ENCODE peak calls at places on chromosomes 1 and 21, in nine cellular contexts. Z is GM12891, I is sigmoid colon, A is Panc1, T is transverse colon, L is K562, W is stomach, G is suprapubic skin, C is HCT116. D is an unnamed sample.
A peak's percentile ranks its signal among the peaks of the same experiment; 100 is the strongest.

GRCh38 chr1:200207711-200208126 is 180.2 kb downstream of the NR5A2 start:
- DNase-seq in Z (no peak), I (no peak), A (no peak), T (no peak), L (peak; percentile 53), W (no peak), G (no peak), C (no peak), D (no peak)

GRCh38 chr1:217272385-217272784 is 358.5 kb downstream of the GPATCH2 start:
- DNase-seq in Z (no peak), I (no peak), A (no peak), T (no peak), L (no peak), W (no peak), G (no peak), C (no peak), D (no peak)

GRCh38 chr1:221335161-221336101 is 406.5 kb downstream of the DUSP10 start:
- DNase-seq in Z (no peak), I (peak; percentile 81), A (no peak), T (peak; percentile 10), L (no peak), W (no peak), G (peak; percentile 66), C (no peak), D (no peak)

GRCh38 chr1:84724128-84724860 is 34.0 kb upstream of the SSX2IP start:
- DNase-seq in Z (no peak), I (no peak), A (peak; percentile 27), T (peak; percentile 14), L (peak; percentile 85), W (no peak), G (no peak), C (peak; percentile 51), D (no peak)

GRCh38 chr1:178733972-178734371 is 8.9 kb downstream of the RALGPS2 start:
- DNase-seq in Z (no peak), I (no peak), A (no peak), T (no peak), L (no peak), W (no peak), G (no peak), C (no peak), D (no peak)

GRCh38 chr1:174068000-174068399 is 45.8 kb upstream of the RC3H1 start:
- DNase-seq in Z (no peak), I (no peak), A (no peak), T (no peak), L (peak; percentile 59), W (no peak), G (no peak), C (no peak), D (no peak)

GRCh38 chr21:27513016-27513415 is 546.1 kb upstream of the ADAMTS5 start:
- DNase-seq in Z (no peak), I (no peak), A (no peak), T (no peak), L (no peak), W (no peak), G (no peak), C (no peak), D (no peak)

GRCh38 chr1:103106426-103107321 is 1.6 kb downstream of the COL11A1 start:
- DNase-seq in Z (no peak), I (peak; percentile 66), A (peak; percentile 45), T (no peak), L (peak; percentile 10), W (no peak), G (peak; percentile 45), C (peak; percentile 0), D (no peak)

GRCh38 chr1:65389296-65389695 is 31.2 kb upstream of the LEPR start:
- DNase-seq in Z (no peak), I (no peak), A (no peak), T (no peak), L (no peak), W (no peak), G (no peak), C (no peak), D (no peak)

GRCh38 chr1:154861607-154862094 is 8.4 kb downstream of the KCNN3 start:
- DNase-seq in Z (no peak), I (peak; percentile 89), A (no peak), T (no peak), L (peak; percentile 47), W (no peak), G (no peak), C (no peak), D (no peak)

GRCh38 chr1:245242989-245243388 is 88.2 kb downstream of the KIF26B start:
- DNase-seq in Z (no peak), I (no peak), A (no peak), T (no peak), L (no peak), W (peak; percentile 41), G (no peak), C (no peak), D (no peak)

GRCh38 chr1:54384921-54385726 is 21.1 kb downstream of the SSBP3 start:
- DNase-seq in Z (no peak), I (no peak), A (no peak), T (no peak), L (no peak), W (no peak), G (no peak), C (no peak), D (no peak)

GRCh38 chr1:47175227-47175934 is 14.5 kb downstream of the PDZK1IP1 start:
- DNase-seq in Z (no peak), I (no peak), A (peak; percentile 84), T (peak; percentile 50), L (peak; percentile 82), W (peak; percentile 57), G (no peak), C (peak; percentile 56), D (no peak)

GRCh38 chr1:152182431-152182830 is 23.4 kb upstream of the RPTN start:
- DNase-seq in Z (no peak), I (no peak), A (no peak), T (no peak), L (peak; percentile 14), W (no peak), G (no peak), C (no peak), D (no peak)

GRCh38 chr1:201930137-201930536 is 16.2 kb downstream of the LMOD1 start:
- DNase-seq in Z (no peak), I (no peak), A (no peak), T (no peak), L (no peak), W (no peak), G (no peak), C (no peak), D (no peak)

GRCh38 chr1:245810181-245810727 is 655.5 kb downstream of the KIF26B start:
- DNase-seq in Z (no peak), I (no peak), A (no peak), T (no peak), L (no peak), W (no peak), G (no peak), C (no peak), D (no peak)

GRCh38 chr1:184753093-184753492 is 1.6 kb downstream of the EDEM3 start:
- DNase-seq in Z (no peak), I (no peak), A (no peak), T (no peak), L (no peak), W (no peak), G (no peak), C (no peak), D (no peak)

GRCh38 chr21:27580276-27580675 is 613.4 kb upstream of the ADAMTS5 start:
- DNase-seq in Z (no peak), I (no peak), A (no peak), T (no peak), L (no peak), W (no peak), G (no peak), C (no peak), D (no peak)

GRCh38 chr1:3708696-3709246 is 43.5 kb upstream of the CCDC27 start:
- DNase-seq in Z (no peak), I (no peak), A (no peak), T (no peak), L (no peak), W (no peak), G (no peak), C (no peak), D (no peak)

GRCh38 chr1:52602328-52603300 is at the start of gene GPX7:
- DNase-seq in Z (peak; percentile 62), I (peak; percentile 70), A (no peak), T (peak; percentile 42), L (no peak), W (peak; percentile 39), G (no peak), C (no peak), D (peak; percentile 63)

GRCh38 chr1:155970531-155971167 is 7.7 kb downstream of the ARHGEF2 start:
- DNase-seq in Z (peak; percentile 76), I (peak; percentile 87), A (no peak), T (peak; percentile 72), L (peak; percentile 85), W (peak; percentile 51), G (peak; percentile 76), C (no peak), D (peak; percentile 79)

GRCh38 chr1:67308136-67308535 is 463 bp downstream of the IL12RB2 start:
- DNase-seq in Z (no peak), I (no peak), A (no peak), T (no peak), L (no peak), W (no peak), G (no peak), C (no peak), D (no peak)

GRCh38 chr21:44519346-44520325 is 20.4 kb downstream of the KRTAP10-1 start:
- DNase-seq in Z (no peak), I (no peak), A (no peak), T (no peak), L (no peak), W (no peak), G (peak; percentile 35), C (no peak), D (no peak)
- TF ChIP-seq POLR2AphosphoS5 in Z (no peak), I (no peak), A (no peak), T (no peak), L (no peak), W (no peak), G (no peak), C (no peak), D (no peak)

GRCh38 chr1:164794310-164794709 is 235.3 kb downstream of the PBX1 start:
- DNase-seq in Z (no peak), I (peak; percentile 87), A (no peak), T (no peak), L (no peak), W (no peak), G (no peak), C (no peak), D (no peak)
- TF ChIP-seq POLR2AphosphoS5 in Z (no peak), I (peak; percentile 62), A (no peak), T (peak; percentile 62), L (no peak), W (peak; percentile 27), G (peak; percentile 52), C (no peak), D (no peak)

DNA sequence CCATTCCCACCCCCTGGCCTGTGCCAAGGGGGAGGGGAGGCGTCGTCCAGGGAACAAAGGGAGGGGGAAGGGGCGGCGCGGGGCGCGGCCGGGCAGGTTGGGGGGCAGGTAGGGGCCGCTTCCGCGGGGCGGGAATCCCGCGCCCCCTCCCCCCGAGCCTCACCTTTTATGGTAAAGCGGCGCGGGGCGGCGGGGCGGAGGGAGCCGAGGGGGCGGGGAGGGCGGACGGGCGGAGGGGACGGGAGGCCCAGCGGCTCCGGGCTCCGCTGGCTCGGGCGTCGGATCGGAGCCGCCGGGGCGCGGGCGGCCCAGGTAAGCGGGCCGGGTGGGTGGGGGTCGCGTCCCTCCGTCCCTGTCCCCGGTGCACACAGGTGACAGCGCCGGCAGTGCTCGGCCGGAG is at the start of gene FBLIM1:
- DNase-seq in Z (no peak), I (peak; percentile 74), A (no peak), T (no peak), L (no peak), W (no peak), G (no peak), C (no peak), D (no peak)
- TF ChIP-seq POLR2AphosphoS5 in Z (no peak), I (no peak), A (no peak), T (no peak), L (no peak), W (no peak), G (no peak), C (no peak), D (no peak)

GRCh38 chr1:72101840-72102632 is 180.3 kb downstream of the NEGR1 start:
- DNase-seq in Z (no peak), I (no peak), A (no peak), T (no peak), L (no peak), W (no peak), G (no peak), C (no peak), D (no peak)
- TF ChIP-seq POLR2AphosphoS5 in Z (no peak), I (no peak), A (no peak), T (no peak), L (no peak), W (no peak), G (no peak), C (no peak), D (no peak)